ENCODE peak calls at places on chromosomes 16 and 17, in nine cellular contexts. D, B, H, L, O, E, K, Y and S are unnamed samples.

GRCh38 chr16:9415588-9415987 is 324.1 kb downstream of the HAPSTR1 start:
- DNase-seq in B (no peak), E (no peak), H (no peak), O (no peak), D (no peak), Y (no peak), L (no peak), K (no peak), S (no peak)

GRCh38 chr17:78263063-78263735 is 31.8 kb downstream of the TMEM235 start:
- DNase-seq in B (no peak), K (no peak), E (peak; percentile 91), Y (no peak), D (no peak), L (no peak), H (peak; percentile 79), O (peak; percentile 63), S (no peak)

GRCh38 chr16:10098991-10099390 is 83.2 kb downstream of the GRIN2A start:
- DNase-seq in L (no peak), K (no peak), E (no peak), Y (no peak), D (no peak), O (no peak), H (no peak), B (no peak), S (no peak)

GRCh38 chr16:18953535-18953934 is 27.3 kb upstream of the SMG1 start:
- DNase-seq in L (no peak), K (no peak), Y (no peak), H (no peak), E (no peak), D (no peak), B (no peak), O (no peak), S (no peak)

GRCh38 chr17:28328325-28328724 is 6.9 kb downstream of the IFT20 start:
- DNase-seq in Y (no peak), L (no peak), O (no peak), H (no peak), D (no peak), K (no peak), E (no peak), B (no peak), S (no peak)

GRCh38 chr17:61816538-61816937 is 46.8 kb downstream of the BRIP1 start:
- DNase-seq in K (no peak), O (peak; percentile 19), L (no peak), E (no peak), B (peak; percentile 10), D (no peak), H (no peak), Y (no peak), S (no peak)

GRCh38 chr17:28661635-28662526 is at the start of the genes SDF2 and SUPT6H:
- DNase-seq in L (peak; percentile 86), B (peak; percentile 84), K (peak; percentile 96), E (peak; percentile 96), H (peak; percentile 92), D (peak; percentile 93), O (peak; percentile 95), Y (peak; percentile 87), S (peak; percentile 93)

GRCh38 chr17:37791434-37791833 is 46.6 kb upstream of the HNF1B start:
- DNase-seq in H (peak; percentile 71), O (peak; percentile 14), L (no peak), D (peak; percentile 11), E (no peak), K (peak; percentile 44), B (peak; percentile 18), Y (no peak), S (no peak)

GRCh38 chr16:51155199-51155607 is 4.1 kb upstream of the SALL1 start:
- DNase-seq in L (no peak), E (no peak), Y (peak; percentile 29), K (no peak), O (no peak), D (no peak), B (no peak), H (no peak), S (no peak)

GRCh38 chr16:13269905-13270528 is 368.6 kb downstream of the SHISA9 start:
- DNase-seq in B (no peak), L (no peak), D (no peak), E (no peak), Y (no peak), O (no peak), H (no peak), K (no peak), S (no peak)

GRCh38 chr16:84503751-84504395 is 586 bp downstream of the MEAK7 start:
- DNase-seq in E (peak; percentile 77), D (no peak), H (no peak), B (peak; percentile 47), L (no peak), K (no peak), O (no peak), Y (no peak), S (no peak)

GRCh38 chr17:46854948-46855347 is 3.6 kb downstream of the WNT9B start:
- DNase-seq in B (no peak), E (no peak), D (no peak), Y (no peak), H (no peak), K (no peak), O (no peak), L (no peak), S (no peak)

GRCh38 chr17:28552201-28552999 is at the start of gene UNC119:
- DNase-seq in B (peak; percentile 27), Y (peak; percentile 64), O (peak; percentile 40), H (peak; percentile 79), K (peak; percentile 79), E (peak; percentile 97), L (peak; percentile 38), D (peak; percentile 69), S (peak; percentile 54)

GRCh38 chr16:89052824-89053724 is 40.6 kb upstream of the ACSF3 start:
- DNase-seq in H (no peak), D (no peak), Y (peak; percentile 46), E (no peak), L (no peak), K (no peak), B (peak; percentile 11), O (no peak), S (peak; percentile 52)

GRCh38 chr17:19336938-19337711 is 25.4 kb downstream of the B9D1 start:
- DNase-seq in L (no peak), K (no peak), D (no peak), E (peak; percentile 81), H (no peak), B (no peak), O (no peak), Y (peak; percentile 60), S (peak; percentile 59)

GRCh38 chr17:67285360-67285759 is 40.4 kb upstream of the HELZ start:
- DNase-seq in B (no peak), H (no peak), E (no peak), K (no peak), Y (no peak), O (no peak), L (no peak), D (no peak), S (no peak)

GRCh38 chr17:52376137-52376536 is 217.6 kb upstream of the CA10 start:
- DNase-seq in Y (no peak), D (no peak), H (no peak), B (no peak), L (no peak), O (no peak), K (no peak), E (no peak), S (no peak)

GRCh38 chr16:79176987-79177386 is 423.6 kb downstream of the MAF start:
- DNase-seq in L (no peak), Y (no peak), H (no peak), E (no peak), D (no peak), K (no peak), B (no peak), O (no peak), S (no peak)

GRCh38 chr16:12089492-12090161 is 113.1 kb downstream of the SNX29 start:
- DNase-seq in B (peak; percentile 51), Y (no peak), K (peak; percentile 25), L (no peak), E (peak; percentile 86), O (peak; percentile 60), H (peak; percentile 49), D (no peak), S (no peak)

GRCh38 chr16:82156761-82157654 is 13.0 kb downstream of the MPHOSPH6 start:
- DNase-seq in D (no peak), Y (no peak), B (no peak), E (no peak), K (no peak), H (no peak), O (no peak), L (no peak), S (no peak)

GRCh38 chr17:76171701-76172100 is 30.7 kb upstream of the FOXJ1 start:
- DNase-seq in H (no peak), D (no peak), Y (no peak), O (no peak), B (no peak), L (no peak), K (no peak), E (no peak), S (no peak)

GRCh38 chr17:17515921-17516295 is 19.7 kb upstream of the RASD1 start:
- DNase-seq in E (no peak), Y (no peak), D (no peak), B (peak; percentile 18), L (no peak), K (no peak), H (no peak), O (no peak), S (no peak)

GRCh38 chr16:79093554-79093967 is 507.0 kb downstream of the MAF start:
- DNase-seq in E (peak; percentile 79), Y (peak; percentile 3), H (peak; percentile 40), L (no peak), O (peak; percentile 87), D (no peak), K (peak; percentile 21), B (peak; percentile 40), S (peak; percentile 30)

GRCh38 chr16:27214084-27214961 is 11.0 kb downstream of the KDM8 start:
- DNase-seq in D (no peak), Y (no peak), B (no peak), O (no peak), H (no peak), E (peak; percentile 45), L (no peak), K (no peak), S (no peak)

GRCh38 chr16:12262454-12263180 is 286.1 kb downstream of the SNX29 start:
- DNase-seq in B (no peak), L (no peak), Y (no peak), H (no peak), O (no peak), E (no peak), K (no peak), D (no peak), S (no peak)

GRCh38 chr17:76472258-76472645 is 4.8 kb downstream of the AANAT start:
- DNase-seq in D (no peak), Y (no peak), L (no peak), B (no peak), O (no peak), E (no peak), K (no peak), H (no peak), S (no peak)

GRCh38 chr17:78915872-78916632 is 9.1 kb downstream of the TIMP2 start:
- DNase-seq in K (no peak), B (peak; percentile 84), D (no peak), H (no peak), O (no peak), L (no peak), Y (no peak), E (peak; percentile 88), S (no peak)

GRCh38 chr16:75246504-75247205 is 4.8 kb downstream of the BCAR1 start:
- DNase-seq in O (no peak), Y (no peak), B (no peak), H (no peak), L (no peak), K (no peak), D (no peak), E (no peak), S (no peak)

GRCh38 chr17:72446525-72447250 is 325.9 kb downstream of the SOX9 start:
- DNase-seq in Y (no peak), D (no peak), H (no peak), L (no peak), K (no peak), O (no peak), B (no peak), E (peak; percentile 32), S (no peak)

GRCh38 chr17:79027274-79027924 is 3.4 kb downstream of the C1QTNF1 start:
- DNase-seq in H (no peak), K (no peak), B (no peak), O (no peak), Y (no peak), D (no peak), L (no peak), E (peak; percentile 78), S (no peak)

GRCh38 chr16:19384656-19385055 is 33.0 kb upstream of the TMC5 start:
- DNase-seq in H (no peak), D (no peak), O (no peak), E (no peak), L (no peak), B (no peak), K (no peak), Y (no peak), S (no peak)